ENCODE peak calls at places on chromosomes 3 and 15, in five cellular contexts. H is T-helper 2 cell, C is neural crest cell, Y is 8988T, T is fibroblast of pulmonary artery. F is an unnamed sample.

GRCh38 chr3:27325419-27325818 is 43.8 kb downstream of the NEK10 start:
- DNase-seq in H (no peak), C (no peak), Y (no peak), T (no peak), F (no peak)

GRCh38 chr3:4709336-4709735 is 216.2 kb downstream of the ITPR1 start:
- DNase-seq in H (no peak), C (no peak), Y (no peak), T (peak), F (no peak)

GRCh38 chr3:197486861-197487260 is 68.9 kb downstream of the BDH1 start:
- DNase-seq in H (no peak), C (no peak), Y (no peak), T (no peak), F (no peak)

GRCh38 chr3:72960812-72961518 is 35.6 kb upstream of the PPP4R2 start:
- DNase-seq in H (no peak), C (no peak), Y (no peak), T (peak), F (no peak)

GRCh38 chr3:99542771-99543518 is 95.4 kb upstream of the COL8A1 start:
- DNase-seq in H (no peak), C (no peak), Y (no peak), T (peak), F (no peak)

GRCh38 chr3:143203848-143204247 is 84.3 kb downstream of the CHST2 start:
- DNase-seq in H (no peak), C (no peak), Y (no peak), T (peak), F (no peak)

GRCh38 chr3:124793054-124793740 is 62.9 kb downstream of the UMPS start:
- DNase-seq in H (no peak), C (no peak), Y (no peak), T (no peak), F (no peak)

GRCh38 chr3:122563717-122564025 is 429 bp downstream of the PARP9 start:
- DNase-seq in H (no peak), C (no peak), Y (no peak), T (peak), F (no peak)

GRCh38 chr3:194422188-194422587 is 23.1 kb upstream of the GP5 start:
- DNase-seq in H (no peak), C (no peak), Y (no peak), T (no peak), F (no peak)

GRCh38 chr3:106862067-106862466 is 515.2 kb upstream of the CCDC54 start:
- DNase-seq in H (no peak), C (no peak), Y (no peak), T (peak), F (no peak)

GRCh38 chr15:44261007-44261706 is 27.4 kb upstream of the GOLM2 start:
- DNase-seq in H (no peak), C (no peak), Y (no peak), T (no peak), F (no peak)

GRCh38 chr3:46489875-46490274 is 7.9 kb upstream of the RTP3 start:
- DNase-seq in H (no peak), C (no peak), Y (no peak), T (peak), F (no peak)

GRCh38 chr3:25339220-25339619 is 88.8 kb upstream of the RARB start:
- DNase-seq in H (no peak), C (no peak), Y (no peak), T (no peak), F (no peak)

GRCh38 chr3:149332781-149333517 is 487 bp downstream of the TM4SF18 start:
- DNase-seq in H (no peak), C (no peak), Y (no peak), T (no peak), F (no peak)

GRCh38 chr3:194269610-194270145 is 81.5 kb downstream of the CPN2 start:
- DNase-seq in H (no peak), C (no peak), Y (no peak), T (peak), F (no peak)

GRCh38 chr3:178342111-178342510 is 194.1 kb upstream of the KCNMB2 start:
- DNase-seq in H (no peak), C (no peak), Y (no peak), T (no peak), F (no peak)

GRCh38 chr3:156513619-156514018 is 41.3 kb downstream of the SSR3 start:
- DNase-seq in H (no peak), C (no peak), Y (no peak), T (no peak), F (no peak)

GRCh38 chr3:41118461-41119385 is 80.6 kb upstream of the CTNNB1 start:
- DNase-seq in H (no peak), C (no peak), Y (no peak), T (no peak), F (no peak)

GRCh38 chr15:62254137-62254934 is 89.3 kb upstream of the C2CD4B start:
- DNase-seq in H (peak), C (peak), Y (peak), T (peak), F (no peak)

GRCh38 chr3:14685204-14685603 is 10.3 kb downstream of the C3orf20 start:
- DNase-seq in H (no peak), C (no peak), Y (no peak), T (no peak), F (no peak)

GRCh38 chr15:66489179-66489791 is 8.3 kb downstream of the SNAPC5 start:
- DNase-seq in H (no peak), C (no peak), Y (no peak), T (no peak), F (no peak)

GRCh38 chr3:72446406-72447058 is 401.7 kb downstream of the SHQ1 start:
- DNase-seq in H (no peak), C (peak), Y (no peak), T (peak), F (no peak)

GRCh38 chr3:38834110-38834509 is 18.1 kb upstream of the SCN10A start:
- DNase-seq in H (no peak), C (peak), Y (peak), T (peak), F (no peak)

F was measured in activated B cell treated with CpG ODN at 0.5 μM for 24 hours.